ENCODE peak calls at places on chromosomes 1 and 21, in four cellular contexts. N is body of pancreas, Y is H1, V is pancreas. J is an unnamed sample.

GRCh38 chr21:33374080-33374873 is 28.9 kb upstream of the IFNGR2 start:
- DNase-seq in N (peak; percentile 42), Y (no peak), V (peak; percentile 49), J (no peak)

GRCh38 chr1:116854294-116854693 is 55.4 kb upstream of the PTGFRN start:
- DNase-seq in N (no peak), Y (no peak), V (no peak), J (no peak)

GRCh38 chr1:25568834-25569598 is 25.6 kb downstream of the LDLRAP1 start:
- DNase-seq in N (no peak), Y (no peak), V (no peak), J (peak; percentile 33)

GRCh38 chr1:51875836-51876235 is 2.7 kb downstream of the NRDC start:
- DNase-seq in N (no peak), Y (no peak), V (no peak), J (no peak)

GRCh38 chr1:97137862-97138514 is 416.4 kb downstream of the PTBP2 start:
- DNase-seq in N (peak; percentile 62), Y (no peak), V (peak; percentile 56), J (no peak)

GRCh38 chr1:26119892-26120608 is 8.4 kb downstream of the PDIK1L start:
- DNase-seq in N (no peak), Y (no peak), V (no peak), J (no peak)

GRCh38 chr1:19606817-19607706 is 37.0 kb upstream of the NBL1 start:
- DNase-seq in N (no peak), Y (no peak), V (no peak), J (no peak)

GRCh38 chr1:153655333-153655732 is 3.2 kb upstream of the SNAPIN start:
- DNase-seq in N (no peak), Y (no peak), V (no peak), J (no peak)

GRCh38 chr1:1168156-1168450 is 5.6 kb upstream of the TTLL10 start:
- DNase-seq in N (no peak), Y (no peak), V (no peak), J (no peak)

GRCh38 chr1:179707406-179707805 is 35.7 kb upstream of the FAM163A start:
- DNase-seq in N (no peak), Y (no peak), V (no peak), J (no peak)

GRCh38 chr1:82449671-82450070 is 648.9 kb downstream of the ADGRL2 start:
- DNase-seq in N (no peak), Y (no peak), V (no peak), J (no peak)

GRCh38 chr1:4652631-4653327 is 1.6 kb upstream of the AJAP1 start:
- DNase-seq in N (peak; percentile 53), Y (no peak), V (peak; percentile 67), J (no peak)

GRCh38 chr1:109198043-109198695 is 15.5 kb upstream of the SARS1 start:
- DNase-seq in N (peak; percentile 49), Y (no peak), V (peak; percentile 46), J (peak; percentile 59)

GRCh38 chr1:245156736-245157505 is 2.1 kb downstream of the KIF26B start:
- DNase-seq in N (no peak), Y (no peak), V (peak; percentile 19), J (no peak)

GRCh38 chr1:76023669-76024407 is 50.7 kb upstream of the ST6GALNAC3 start:
- DNase-seq in N (no peak), Y (no peak), V (no peak), J (no peak)

GRCh38 chr1:154445040-154445472 is 39.9 kb downstream of the IL6R start:
- DNase-seq in N (no peak), Y (no peak), V (no peak), J (peak; percentile 61)

GRCh38 chr1:38114231-38114630 is 67.6 kb upstream of the POU3F1 start:
- DNase-seq in N (peak; percentile 64), Y (no peak), V (peak; percentile 48), J (no peak)

GRCh38 chr1:62082456-62083363 is 111.9 kb upstream of the L1TD1 start:
- DNase-seq in N (peak; percentile 21), Y (no peak), V (peak; percentile 24), J (no peak)

GRCh38 chr21:45516071-45516670 is 26.1 kb downstream of the SLC19A1 start:
- DNase-seq in N (no peak), Y (no peak), V (no peak), J (no peak)

GRCh38 chr21:14076143-14076806 is 134.5 kb downstream of the LIPI start:
- DNase-seq in N (no peak), Y (no peak), V (no peak), J (no peak)

GRCh38 chr1:219659682-219660081 is 46.8 kb upstream of the ZC3H11B start:
- DNase-seq in N (no peak), Y (no peak), V (no peak), J (peak; percentile 23)

GRCh38 chr1:219507432-219507831 is 105.5 kb downstream of the ZC3H11B start:
- DNase-seq in N (no peak), Y (no peak), V (no peak), J (no peak)

GRCh38 chr1:35112668-35113067 is 33.5 kb downstream of the ZMYM1 start:
- DNase-seq in N (no peak), Y (no peak), V (no peak), J (no peak)

GRCh38 chr1:1562556-1563195 is 12.0 kb downstream of the SSU72 start:
- DNase-seq in N (no peak), Y (no peak), V (no peak), J (no peak)

GRCh38 chr1:231161711-231162299 is at the start of gene TRIM67:
- DNase-seq in N (no peak), Y (no peak), V (peak; percentile 45), J (no peak)

DNA sequence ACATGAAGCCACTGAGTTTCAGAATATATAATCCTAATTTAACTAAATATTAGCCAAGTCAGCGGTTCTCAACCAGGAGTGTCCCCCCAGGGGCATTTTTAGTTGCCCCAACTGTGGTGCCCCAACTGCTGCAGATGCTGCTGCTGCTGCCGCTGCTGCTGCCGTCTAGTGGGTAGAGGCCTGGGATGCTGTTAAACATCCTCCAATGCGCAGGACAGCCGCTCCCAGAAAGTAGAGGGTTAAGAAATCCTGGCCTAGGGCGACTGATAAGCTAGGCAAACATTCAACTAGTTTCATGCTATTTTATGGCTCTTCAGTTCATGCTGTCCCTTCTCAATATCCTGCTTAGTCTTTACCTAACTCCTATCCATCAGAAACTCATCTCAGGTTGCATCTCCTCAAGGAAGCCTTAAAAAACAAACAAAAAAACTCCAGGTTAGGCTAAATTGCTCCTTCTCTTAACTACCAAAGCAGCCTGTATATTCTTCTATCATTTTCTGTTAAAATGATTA is 9.9 kb upstream of the DCAF6 start:
- DNase-seq in N (no peak), Y (no peak), V (no peak), J (no peak)
- TF ChIP-seq CTCF in N (no peak), Y (no peak), V (no peak), J (no peak)

GRCh38 chr1:207850621-207851407 is 60.1 kb downstream of the CD34 start:
- DNase-seq in N (no peak), Y (no peak), V (no peak), J (no peak)
- H3K27ac ChIP-seq in N (no peak overlapping the region), Y (no peak overlapping the region), V (no peak overlapping the region), J (no peak overlapping the region)

GRCh38 chr1:206664740-206665139 is 20.0 kb upstream of the MAPKAPK2 start:
- DNase-seq in N (no peak), Y (no peak), V (no peak), J (no peak)
- H3K27me3 ChIP-seq in N (no peaks in the 10 kb centered on the region), Y (no peaks in the 10 kb centered on the region), V (no peaks in the 10 kb centered on the region), J (peaks cover 14% of the 10 kb centered on the region)

GRCh38 chr1:32623775-32624174 is 26.6 kb downstream of the ZBTB8OS start:
- DNase-seq in N (no peak), Y (no peak), V (no peak), J (no peak)

GRCh38 chr1:32622205-32622604 is 28.1 kb downstream of the ZBTB8OS start:
- DNase-seq in N (no peak), Y (no peak), V (no peak), J (no peak)

GRCh38 chr1:32618673-32619221 is 31.6 kb downstream of the ZBTB8OS start:
- DNase-seq in N (no peak), Y (no peak), V (no peak), J (no peak)

GRCh38 chr1:32622806-32623694 is 27.3 kb downstream of the ZBTB8OS start:
- DNase-seq in N (no peak), Y (no peak), V (no peak), J (no peak)

DNA sequence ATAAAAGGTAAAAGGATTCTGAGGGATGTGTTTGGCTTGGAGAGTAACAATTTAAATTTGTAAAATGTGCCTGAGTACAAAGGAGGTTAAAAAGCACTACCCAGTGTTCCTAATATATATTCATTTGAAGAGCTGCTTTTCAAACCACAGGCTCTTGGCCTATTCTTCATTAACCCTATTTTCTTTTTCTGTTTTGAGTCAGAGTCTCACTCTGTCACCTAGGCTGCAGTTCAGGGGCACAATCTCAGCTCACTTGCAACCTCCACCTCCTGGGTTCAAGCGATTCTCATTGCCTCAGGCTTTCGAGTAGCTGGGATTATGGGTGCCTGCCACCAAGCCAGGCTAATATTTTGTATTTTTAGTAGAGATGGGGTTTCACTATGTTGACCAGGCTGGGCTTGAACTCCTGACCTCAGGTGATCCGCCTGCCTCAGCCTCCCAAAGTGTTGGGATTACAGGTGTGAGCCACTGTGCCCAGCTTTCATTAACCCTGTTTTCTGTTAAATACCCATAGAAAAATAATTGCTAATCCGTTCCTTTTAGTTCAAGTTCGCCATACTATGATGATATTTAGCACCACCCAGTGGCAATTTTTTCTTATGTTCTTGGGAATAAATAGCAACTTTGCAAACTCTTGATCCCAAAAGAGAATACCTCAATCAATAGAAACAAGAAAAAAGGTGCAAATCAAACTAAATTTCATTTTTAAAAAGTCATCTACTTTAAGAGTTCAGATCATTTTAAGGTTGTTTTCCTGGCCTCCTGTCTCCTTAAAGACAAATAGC is 30.5 kb downstream of the ZBTB8OS start:
- DNase-seq in N (no peak), Y (no peak), V (no peak), J (no peak)
- TF ChIP-seq CTCF in N (peak; percentile 20), Y (no peak), V (no peak), J (peak; percentile 29)

GRCh38 chr1:39154553-39155361 is 49.7 kb upstream of the MACF1 start:
- DNase-seq in N (peak; percentile 19), Y (no peak), V (no peak), J (peak; percentile 71)

GRCh38 chr1:39150779-39151178 is 53.7 kb upstream of the MACF1 start:
- DNase-seq in N (no peak), Y (no peak), V (no peak), J (no peak)

GRCh38 chr1:39151267-39151666 is 53.2 kb upstream of the MACF1 start:
- DNase-seq in N (no peak), Y (no peak), V (no peak), J (no peak)

GRCh38 chr1:39152923-39153322 is 51.6 kb upstream of the MACF1 start:
- DNase-seq in N (no peak), Y (no peak), V (no peak), J (no peak)

GRCh38 chr1:39153684-39154083 is 50.8 kb upstream of the MACF1 start:
- DNase-seq in N (no peak), Y (no peak), V (no peak), J (no peak)
- H3K27ac ChIP-seq in N (no peak overlapping the region), Y (no peak overlapping the region), V (no peak overlapping the region), J (peak overlapping the region; percentile 13)

GRCh38 chr1:186858923-186859322 is 30.2 kb downstream of the PLA2G4A start:
- DNase-seq in N (no peak), Y (no peak), V (no peak), J (no peak)
- H3K27me3 ChIP-seq in N (no peaks in the 10 kb centered on the region), Y (no peaks in the 10 kb centered on the region), V (no peaks in the 10 kb centered on the region), J (no peaks in the 10 kb centered on the region)